ENCODE peak calls at places on chromosome 14, in six cellular contexts. One of them, this sample, is unnamed. For H3K4me1, the result is how much of the 10 kb centered on the place peaks cover.

GRCh38 chr14:96481731-96482314 is 20.4 kb upstream of the PAPOLA start:
- DNase-seq in CD8-positive, alpha-beta T cell: no peak
- DNase-seq in effector memory CD4-positive, alpha-beta T cell: no peak
- DNase-seq in thyroid gland: no peak
- DNase-seq in hepatocyte: no peak
- DNase-seq in stomach: no peak
- DNase-seq in this sample: no peak

GRCh38 chr14:34449819-34450541 is 12.1 kb downstream of the SPTSSA start:
- DNase-seq in CD8-positive, alpha-beta T cell: no peak
- DNase-seq in hepatocyte: no peak
- DNase-seq in stomach: no peak
- DNase-seq in effector memory CD4-positive, alpha-beta T cell: no peak
- DNase-seq in thyroid gland: no peak
- DNase-seq in this sample: no peak

GRCh38 chr14:37246427-37246829 is 48.7 kb downstream of the MIPOL1 start:
- DNase-seq in thyroid gland: no peak
- DNase-seq in hepatocyte: peak
- DNase-seq in effector memory CD4-positive, alpha-beta T cell: no peak
- DNase-seq in stomach: no peak
- DNase-seq in CD8-positive, alpha-beta T cell: no peak
- DNase-seq in this sample: no peak

GRCh38 chr14:52553002-52553670 is 500 bp downstream of the GPR137C start:
- DNase-seq in stomach: peak
- DNase-seq in hepatocyte: peak
- DNase-seq in CD8-positive, alpha-beta T cell: peak
- DNase-seq in effector memory CD4-positive, alpha-beta T cell: no peak
- DNase-seq in thyroid gland: peak
- DNase-seq in this sample: no peak

GRCh38 chr14:97077253-97077653 is 280.1 kb downstream of the VRK1 start:
- DNase-seq in CD8-positive, alpha-beta T cell: peak
- DNase-seq in thyroid gland: peak
- DNase-seq in stomach: peak
- DNase-seq in hepatocyte: peak
- DNase-seq in effector memory CD4-positive, alpha-beta T cell: no peak
- DNase-seq in this sample: no peak

GRCh38 chr14:56092761-56093160 is 25.4 kb upstream of the PELI2 start:
- DNase-seq in CD8-positive, alpha-beta T cell: no peak
- DNase-seq in hepatocyte: no peak
- DNase-seq in stomach: no peak
- DNase-seq in effector memory CD4-positive, alpha-beta T cell: no peak
- DNase-seq in thyroid gland: no peak
- DNase-seq in this sample: no peak

GRCh38 chr14:100592972-100593371 is 5.8 kb upstream of the BEGAIN start:
- DNase-seq in thyroid gland: no peak
- DNase-seq in hepatocyte: no peak
- DNase-seq in CD8-positive, alpha-beta T cell: no peak
- DNase-seq in effector memory CD4-positive, alpha-beta T cell: no peak
- DNase-seq in stomach: no peak
- DNase-seq in this sample: no peak

GRCh38 chr14:74611672-74612345 is at the start of gene LTBP2:
- DNase-seq in thyroid gland: peak
- DNase-seq in hepatocyte: peak
- DNase-seq in CD8-positive, alpha-beta T cell: peak
- DNase-seq in effector memory CD4-positive, alpha-beta T cell: no peak
- DNase-seq in stomach: no peak
- DNase-seq in this sample: no peak

GRCh38 chr14:64646103-64646502 is 58.1 kb upstream of the PLEKHG3 start:
- DNase-seq in CD8-positive, alpha-beta T cell: no peak
- DNase-seq in effector memory CD4-positive, alpha-beta T cell: no peak
- DNase-seq in stomach: no peak
- DNase-seq in thyroid gland: no peak
- DNase-seq in hepatocyte: peak
- DNase-seq in this sample: no peak

GRCh38 chr14:48937796-48938195 is 648.4 kb downstream of the RPS29 start:
- DNase-seq in CD8-positive, alpha-beta T cell: no peak
- DNase-seq in stomach: no peak
- DNase-seq in hepatocyte: peak
- DNase-seq in thyroid gland: no peak
- DNase-seq in effector memory CD4-positive, alpha-beta T cell: no peak
- DNase-seq in this sample: no peak

DNA sequence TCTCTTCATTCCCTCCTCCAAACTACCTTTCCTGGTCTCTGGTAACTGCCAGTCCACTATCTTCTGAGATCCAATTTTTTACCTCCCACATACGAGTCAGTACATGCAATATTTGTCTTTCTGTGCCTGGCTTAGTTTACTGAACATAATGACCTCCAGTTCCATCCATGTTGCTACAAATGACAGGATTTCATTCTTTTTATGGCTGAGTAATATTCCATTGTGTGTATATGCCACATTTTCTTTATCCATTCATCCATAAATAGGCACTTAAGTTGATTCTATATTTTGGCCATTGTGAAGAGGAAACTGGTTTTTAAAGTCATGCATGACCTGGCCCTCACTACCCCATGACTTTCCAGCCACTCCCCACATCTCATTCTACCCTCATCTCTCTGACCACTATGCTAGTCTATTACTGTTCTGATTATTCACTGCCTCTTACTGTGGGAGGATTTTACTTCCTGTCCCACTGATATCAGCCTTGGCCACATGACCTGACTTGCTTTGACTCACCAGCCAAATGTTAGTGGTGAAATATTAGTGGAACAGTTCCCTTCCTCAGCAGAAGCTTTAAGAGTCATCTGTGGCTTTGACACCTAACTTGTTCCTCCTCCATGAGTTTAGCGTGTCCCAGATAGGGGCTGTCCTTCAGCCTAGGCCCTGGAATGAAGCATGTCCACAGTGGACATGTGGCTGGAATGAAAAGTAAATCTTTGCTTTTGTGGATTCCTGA is 52.2 kb downstream of the GOLGA5 start:
- DNase-seq in thyroid gland: no peak
- DNase-seq in hepatocyte: peak
- DNase-seq in CD8-positive, alpha-beta T cell: no peak
- DNase-seq in effector memory CD4-positive, alpha-beta T cell: no peak
- DNase-seq in stomach: no peak
- DNase-seq in this sample: no peak
- H3K4me1 ChIP-seq in thyroid gland: under half
- H3K4me1 ChIP-seq in hepatocyte: under half
- H3K4me1 ChIP-seq in CD8-positive, alpha-beta T cell: under half
- H3K4me1 ChIP-seq in effector memory CD4-positive, alpha-beta T cell: under half
- H3K4me1 ChIP-seq in stomach: under half
- H3K4me1 ChIP-seq in this sample: under half

GRCh38 chr14:22535126-22535525 is 53.9 kb downstream of the DAD1 start:
- DNase-seq in CD8-positive, alpha-beta T cell: no peak
- DNase-seq in effector memory CD4-positive, alpha-beta T cell: no peak
- DNase-seq in thyroid gland: no peak
- DNase-seq in stomach: no peak
- DNase-seq in hepatocyte: no peak
- DNase-seq in this sample: no peak

GRCh38 chr14:22535916-22536315 is 53.1 kb downstream of the DAD1 start:
- DNase-seq in thyroid gland: no peak
- DNase-seq in effector memory CD4-positive, alpha-beta T cell: no peak
- DNase-seq in hepatocyte: no peak
- DNase-seq in CD8-positive, alpha-beta T cell: no peak
- DNase-seq in stomach: no peak
- DNase-seq in this sample: no peak

GRCh38 chr14:22533057-22533704 is 55.8 kb downstream of the DAD1 start:
- DNase-seq in thyroid gland: no peak
- DNase-seq in hepatocyte: no peak
- DNase-seq in CD8-positive, alpha-beta T cell: no peak
- DNase-seq in effector memory CD4-positive, alpha-beta T cell: no peak
- DNase-seq in stomach: no peak
- DNase-seq in this sample: no peak

GRCh38 chr14:22533739-22534359 is 55.2 kb downstream of the DAD1 start:
- DNase-seq in effector memory CD4-positive, alpha-beta T cell: no peak
- DNase-seq in CD8-positive, alpha-beta T cell: no peak
- DNase-seq in thyroid gland: no peak
- DNase-seq in stomach: no peak
- DNase-seq in hepatocyte: no peak
- DNase-seq in this sample: no peak

GRCh38 chr14:22534547-22534946 is 54.5 kb downstream of the DAD1 start:
- DNase-seq in thyroid gland: no peak
- DNase-seq in effector memory CD4-positive, alpha-beta T cell: no peak
- DNase-seq in hepatocyte: no peak
- DNase-seq in CD8-positive, alpha-beta T cell: no peak
- DNase-seq in stomach: no peak
- DNase-seq in this sample: no peak
- H3K4me1 ChIP-seq in thyroid gland: under half
- H3K4me1 ChIP-seq in effector memory CD4-positive, alpha-beta T cell: half or more
- H3K4me1 ChIP-seq in hepatocyte: under half
- H3K4me1 ChIP-seq in CD8-positive, alpha-beta T cell: half or more
- H3K4me1 ChIP-seq in stomach: under half
- H3K4me1 ChIP-seq in this sample: under half

GRCh38 chr14:93957751-93958566 is 18.4 kb downstream of the ASB2 start:
- DNase-seq in thyroid gland: no peak
- DNase-seq in hepatocyte: no peak
- DNase-seq in stomach: no peak
- DNase-seq in effector memory CD4-positive, alpha-beta T cell: no peak
- DNase-seq in CD8-positive, alpha-beta T cell: no peak
- DNase-seq in this sample: no peak
- H3K4me1 ChIP-seq in thyroid gland: under half
- H3K4me1 ChIP-seq in hepatocyte: under half
- H3K4me1 ChIP-seq in stomach: half or more
- H3K4me1 ChIP-seq in effector memory CD4-positive, alpha-beta T cell: half or more
- H3K4me1 ChIP-seq in CD8-positive, alpha-beta T cell: half or more
- H3K4me1 ChIP-seq in this sample: under half

GRCh38 chr14:69624131-69624530 is 12.7 kb downstream of the SUSD6 start:
- DNase-seq in CD8-positive, alpha-beta T cell: no peak
- DNase-seq in thyroid gland: no peak
- DNase-seq in stomach: no peak
- DNase-seq in hepatocyte: no peak
- DNase-seq in effector memory CD4-positive, alpha-beta T cell: no peak
- DNase-seq in this sample: no peak
- H3K4me1 ChIP-seq in CD8-positive, alpha-beta T cell: half or more
- H3K4me1 ChIP-seq in thyroid gland: under half
- H3K4me1 ChIP-seq in stomach: half or more
- H3K4me1 ChIP-seq in hepatocyte: under half
- H3K4me1 ChIP-seq in effector memory CD4-positive, alpha-beta T cell: half or more
- H3K4me1 ChIP-seq in this sample: under half

GRCh38 chr14:59342516-59343484 is 122.4 kb downstream of the GPR135 start:
- DNase-seq in thyroid gland: peak
- DNase-seq in stomach: no peak
- DNase-seq in CD8-positive, alpha-beta T cell: no peak
- DNase-seq in effector memory CD4-positive, alpha-beta T cell: no peak
- DNase-seq in hepatocyte: no peak
- DNase-seq in this sample: no peak
- H3K4me1 ChIP-seq in thyroid gland: half or more
- H3K4me1 ChIP-seq in stomach: under half
- H3K4me1 ChIP-seq in CD8-positive, alpha-beta T cell: under half
- H3K4me1 ChIP-seq in effector memory CD4-positive, alpha-beta T cell: under half
- H3K4me1 ChIP-seq in hepatocyte: under half
- H3K4me1 ChIP-seq in this sample: under half

GRCh38 chr14:22824711-22825359 is 4.9 kb upstream of the MRPL52 start:
- DNase-seq in hepatocyte: peak
- DNase-seq in effector memory CD4-positive, alpha-beta T cell: no peak
- DNase-seq in stomach: no peak
- DNase-seq in CD8-positive, alpha-beta T cell: no peak
- DNase-seq in thyroid gland: peak
- DNase-seq in this sample: no peak

GRCh38 chr14:22820731-22821130 is 5.5 kb upstream of the SLC7A7 start:
- DNase-seq in CD8-positive, alpha-beta T cell: no peak
- DNase-seq in thyroid gland: no peak
- DNase-seq in stomach: no peak
- DNase-seq in effector memory CD4-positive, alpha-beta T cell: no peak
- DNase-seq in hepatocyte: no peak
- DNase-seq in this sample: no peak

GRCh38 chr14:22822619-22823551 is 6.8 kb upstream of the MRPL52 start:
- DNase-seq in hepatocyte: peak
- DNase-seq in thyroid gland: peak
- DNase-seq in effector memory CD4-positive, alpha-beta T cell: peak
- DNase-seq in CD8-positive, alpha-beta T cell: peak
- DNase-seq in stomach: peak
- DNase-seq in this sample: no peak

GRCh38 chr14:22821193-22822016 is 6.2 kb upstream of the SLC7A7 start:
- DNase-seq in effector memory CD4-positive, alpha-beta T cell: no peak
- DNase-seq in hepatocyte: peak
- DNase-seq in CD8-positive, alpha-beta T cell: no peak
- DNase-seq in thyroid gland: no peak
- DNase-seq in stomach: peak
- DNase-seq in this sample: no peak

DNA sequence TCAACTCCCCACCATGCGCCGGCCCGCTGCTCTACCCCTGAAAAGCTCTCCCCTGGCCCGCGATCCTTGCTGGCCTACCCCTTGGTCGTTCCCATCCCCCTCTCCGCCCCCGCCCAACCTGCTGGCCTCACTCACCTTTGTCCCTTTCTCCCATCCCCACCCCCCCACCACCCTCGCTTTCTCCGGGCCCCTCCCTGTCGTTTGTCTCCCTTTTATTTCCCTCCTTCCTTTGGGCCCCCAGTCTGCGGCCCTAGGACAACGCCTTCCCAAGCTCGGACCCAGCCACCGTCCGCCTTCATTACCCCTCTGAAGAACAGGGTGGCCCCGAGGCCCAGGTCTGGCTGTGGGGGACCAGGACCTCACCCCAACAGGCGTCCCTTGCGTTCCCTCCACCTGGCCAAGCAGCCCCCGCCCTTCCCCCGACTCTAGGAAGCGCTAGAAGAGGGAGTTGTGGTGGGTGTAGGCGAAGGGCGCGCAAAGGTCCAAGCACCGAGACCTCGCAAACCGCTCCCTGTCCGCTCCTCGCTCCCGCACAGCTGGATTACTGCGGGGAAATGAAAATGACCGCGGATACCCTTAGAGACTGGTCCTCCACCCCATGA is 6.9 kb upstream of the SLC7A7 start:
- DNase-seq in hepatocyte: peak
- DNase-seq in thyroid gland: no peak
- DNase-seq in effector memory CD4-positive, alpha-beta T cell: no peak
- DNase-seq in CD8-positive, alpha-beta T cell: no peak
- DNase-seq in stomach: no peak
- DNase-seq in this sample: no peak
- H3K4me1 ChIP-seq in hepatocyte: half or more
- H3K4me1 ChIP-seq in thyroid gland: under half
- H3K4me1 ChIP-seq in effector memory CD4-positive, alpha-beta T cell: under half
- H3K4me1 ChIP-seq in CD8-positive, alpha-beta T cell: under half
- H3K4me1 ChIP-seq in stomach: half or more
- H3K4me1 ChIP-seq in this sample: under half

GRCh38 chr14:99237288-99237687 is 34.7 kb downstream of the BCL11B start:
- DNase-seq in thyroid gland: no peak
- DNase-seq in stomach: no peak
- DNase-seq in hepatocyte: no peak
- DNase-seq in effector memory CD4-positive, alpha-beta T cell: no peak
- DNase-seq in CD8-positive, alpha-beta T cell: no peak
- DNase-seq in this sample: no peak

GRCh38 chr14:99236386-99237133 is 35.4 kb downstream of the BCL11B start:
- DNase-seq in hepatocyte: no peak
- DNase-seq in effector memory CD4-positive, alpha-beta T cell: no peak
- DNase-seq in stomach: no peak
- DNase-seq in thyroid gland: no peak
- DNase-seq in CD8-positive, alpha-beta T cell: no peak
- DNase-seq in this sample: no peak

GRCh38 chr14:99234366-99234765 is 37.6 kb downstream of the BCL11B start:
- DNase-seq in stomach: no peak
- DNase-seq in hepatocyte: no peak
- DNase-seq in thyroid gland: no peak
- DNase-seq in CD8-positive, alpha-beta T cell: no peak
- DNase-seq in effector memory CD4-positive, alpha-beta T cell: no peak
- DNase-seq in this sample: no peak

GRCh38 chr14:99234982-99235491 is 37.0 kb downstream of the BCL11B start:
- DNase-seq in effector memory CD4-positive, alpha-beta T cell: peak
- DNase-seq in stomach: no peak
- DNase-seq in thyroid gland: no peak
- DNase-seq in hepatocyte: peak
- DNase-seq in CD8-positive, alpha-beta T cell: peak
- DNase-seq in this sample: no peak

GRCh38 chr14:99235578-99235977 is 36.4 kb downstream of the BCL11B start:
- DNase-seq in stomach: no peak
- DNase-seq in hepatocyte: no peak
- DNase-seq in thyroid gland: no peak
- DNase-seq in CD8-positive, alpha-beta T cell: no peak
- DNase-seq in effector memory CD4-positive, alpha-beta T cell: no peak
- DNase-seq in this sample: no peak
- H3K4me1 ChIP-seq in stomach: under half
- H3K4me1 ChIP-seq in hepatocyte: under half
- H3K4me1 ChIP-seq in thyroid gland: under half
- H3K4me1 ChIP-seq in CD8-positive, alpha-beta T cell: half or more
- H3K4me1 ChIP-seq in effector memory CD4-positive, alpha-beta T cell: half or more
- H3K4me1 ChIP-seq in this sample: under half

This sample was measured in esophagus squamous epithelium.